ENCODE peak calls at places on chromosomes 11 and 22, in seven cellular contexts. I, C, H, B, P, D and S are unnamed samples. For H3K4me1, the result is how much of the 10 kb centered on the place peaks cover.

GRCh38 chr22:20550057-20550817 is 42.8 kb downstream of the MED15 start:
- DNase-seq in I (peak), C (no peak), H (no peak), B (no peak), P (no peak), D (no peak), S (peak)

GRCh38 chr11:120441592-120441991 is 70.0 kb upstream of the GRIK4 start:
- DNase-seq in I (no peak), C (no peak), H (no peak), B (no peak), P (no peak), D (no peak), S (no peak)

GRCh38 chr11:121367434-121367833 is 74.9 kb downstream of the SC5D start:
- DNase-seq in I (no peak), C (no peak), H (no peak), B (no peak), P (no peak), D (no peak), S (no peak)

GRCh38 chr11:78460468-78460867 is 42.8 kb upstream of the GAB2 start:
- DNase-seq in I (no peak), C (no peak), H (no peak), B (no peak), P (no peak), D (no peak), S (no peak)

GRCh38 chr11:8665222-8665621 is 17.2 kb downstream of the TRIM66 start:
- DNase-seq in I (no peak), C (no peak), H (no peak), B (no peak), P (no peak), D (no peak), S (no peak)

GRCh38 chr22:34036936-34037335 is 116.7 kb upstream of the LARGE1 start:
- DNase-seq in I (no peak), C (no peak), H (no peak), B (no peak), P (no peak), D (no peak), S (no peak)

GRCh38 chr22:44026630-44027511 is 2.8 kb downstream of the PARVB start:
- DNase-seq in I (peak), C (no peak), H (peak), B (no peak), P (peak), D (no peak), S (peak)

GRCh38 chr11:2885676-2886081 is at the start of gene CDKN1C:
- DNase-seq in I (peak), C (peak), H (peak), B (peak), P (peak), D (peak), S (peak)

GRCh38 chr22:34781676-34782075 is 284.3 kb upstream of the ISX start:
- DNase-seq in I (no peak), C (no peak), H (no peak), B (no peak), P (no peak), D (no peak), S (no peak)

GRCh38 chr11:9001736-9002135 is 2.1 kb downstream of the NRIP3 start:
- DNase-seq in I (no peak), C (no peak), H (no peak), B (no peak), P (no peak), D (no peak), S (no peak)

GRCh38 chr22:28791124-28791523 is 9.2 kb downstream of the XBP1 start:
- DNase-seq in I (no peak), C (no peak), H (no peak), B (no peak), P (no peak), D (no peak), S (no peak)
- H3K4me1 ChIP-seq in I (under half), C (under half), H (under half), B (under half), P (half or more), D (under half), S (under half)

DNA sequence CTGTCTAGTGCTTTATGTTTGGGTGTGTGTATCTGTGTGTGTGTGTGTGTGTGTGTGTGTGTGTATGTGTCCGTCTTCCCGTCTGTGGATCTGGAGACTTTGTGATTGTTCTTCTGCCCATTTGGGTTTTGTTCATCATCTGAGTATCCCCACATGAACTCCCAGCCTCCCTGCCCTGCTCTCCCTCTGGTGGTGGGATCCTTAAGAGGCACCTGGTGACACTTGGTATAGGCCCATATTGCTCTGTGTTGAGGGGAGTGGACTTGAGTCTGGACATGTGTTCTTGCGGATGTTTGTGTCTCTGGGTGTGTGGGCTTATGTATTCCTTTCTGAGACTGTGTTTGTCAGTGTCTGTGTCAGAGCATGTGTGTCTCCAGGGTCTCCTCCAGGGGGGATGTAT is 15.3 kb downstream of the RCOR2 start:
- DNase-seq in I (no peak), C (no peak), H (no peak), B (no peak), P (no peak), D (no peak), S (no peak)
- TF ChIP-seq CTCF in I (no peak), C (no peak), H (no peak), B (peak), P (no peak), D (peak), S (no peak)

DNA sequence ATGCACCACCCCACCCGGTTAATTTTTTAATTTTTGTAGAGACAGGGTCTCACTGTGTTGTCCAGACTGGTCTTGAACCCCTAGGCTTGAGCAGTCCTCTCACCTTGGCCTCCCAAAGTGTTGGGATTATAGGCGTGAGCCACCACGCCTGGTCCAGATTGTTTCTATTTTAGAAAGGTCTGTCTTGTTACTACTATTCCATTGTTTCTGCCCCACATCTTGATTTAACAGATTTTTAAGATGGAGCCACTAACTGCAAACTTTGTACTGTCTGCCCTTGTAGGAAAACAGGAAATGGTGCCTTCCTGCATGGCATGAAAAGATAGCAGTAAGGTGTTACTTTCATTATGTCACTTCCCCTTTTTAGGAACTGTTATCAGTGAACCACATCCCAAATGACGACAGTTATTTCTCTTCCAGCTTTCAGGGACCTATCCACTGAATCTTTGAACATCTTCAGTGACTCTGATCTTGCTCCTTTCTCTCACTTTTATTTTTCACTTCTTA is 23.2 kb downstream of the TAF1D start:
- DNase-seq in I (no peak), C (no peak), H (no peak), B (no peak), P (no peak), D (no peak), S (no peak)
- TF ChIP-seq EP300 in I (no peak), C (no peak), H (no peak), B (no peak), P (no peak), D (no peak), S (no peak)

DNA sequence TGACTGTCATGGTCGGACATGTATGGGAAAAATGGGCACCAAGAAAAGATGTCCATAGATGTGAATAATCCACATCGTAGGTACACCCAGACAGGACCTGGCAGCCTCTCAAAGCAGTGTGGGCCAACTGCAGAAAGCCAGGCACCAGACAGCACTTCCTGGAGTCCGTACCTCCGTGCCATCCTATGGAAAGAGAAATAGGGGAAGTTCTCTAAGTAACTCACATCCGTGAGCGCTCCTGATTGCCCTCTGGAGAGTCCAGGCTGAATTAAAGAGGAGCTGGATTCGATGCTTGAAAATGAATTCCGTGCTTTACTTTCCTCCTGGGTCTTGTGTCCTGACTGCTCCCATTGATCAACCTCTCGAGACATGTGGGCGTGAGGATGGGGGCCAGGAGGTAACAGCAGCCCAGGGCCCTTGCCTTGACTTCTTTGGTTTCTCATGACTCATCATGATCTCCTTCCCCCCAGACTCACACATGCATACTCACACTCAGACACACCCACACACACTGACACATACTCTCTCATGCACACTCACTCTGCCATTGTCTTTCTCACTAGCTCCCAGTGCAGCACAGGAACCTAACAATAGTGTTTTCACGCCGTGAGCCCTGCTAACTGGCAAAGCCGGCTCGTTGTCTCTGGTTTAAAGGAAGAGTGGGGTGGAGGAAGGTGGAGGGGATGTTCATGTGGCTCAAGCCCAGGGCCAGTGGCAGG is 104.4 kb downstream of the SCN3B start:
- DNase-seq in I (no peak), C (no peak), H (no peak), B (no peak), P (no peak), D (no peak), S (no peak)
- H3K4me1 ChIP-seq in I (under half), C (under half), H (under half), B (under half), P (under half), D (under half), S (under half)

GRCh38 chr11:71977743-71978418 is 20.8 kb upstream of the IL18BP start:
- DNase-seq in I (no peak), C (no peak), H (peak), B (peak), P (peak), D (no peak), S (peak)
- TF ChIP-seq CTCF in I (peak), C (peak), H (peak), B (peak), P (no peak), D (peak), S (peak)